ENCODE peak calls at places on chromosomes 5 and 9, in four cellular contexts. One of them, this sample, is unnamed.

GRCh38 chr5:147226512-147226911 is 8.3 kb upstream of the STK32A start:
- DNase-seq in hippocampal formation: no peak
- DNase-seq in stimulated activated CD4-positive, alpha-beta T cell treated with anti-CD3 and anti-CD28 coated beads, TNF-alpha, amount 100 ng/mL, for 1 hour: no peak
- DNase-seq in NCI-H345: no peak
- DNase-seq in this sample: no peak

GRCh38 chr9:655875-656274 is 185.6 kb upstream of the DMRT1 start:
- DNase-seq in NCI-H345: no peak
- DNase-seq in stimulated activated CD4-positive, alpha-beta T cell treated with anti-CD3 and anti-CD28 coated beads, TNF-alpha, amount 100 ng/mL, for 1 hour: no peak
- DNase-seq in hippocampal formation: no peak
- DNase-seq in this sample: no peak

GRCh38 chr5:60712950-60713349 is 13.0 kb upstream of the DEPDC1B start:
- DNase-seq in stimulated activated CD4-positive, alpha-beta T cell treated with anti-CD3 and anti-CD28 coated beads, TNF-alpha, amount 100 ng/mL, for 1 hour: no peak
- DNase-seq in hippocampal formation: no peak
- DNase-seq in NCI-H345: no peak
- DNase-seq in this sample: no peak

GRCh38 chr9:112699230-112699629 is 18.7 kb downstream of the INIP start:
- DNase-seq in NCI-H345: no peak
- DNase-seq in hippocampal formation: no peak
- DNase-seq in stimulated activated CD4-positive, alpha-beta T cell treated with anti-CD3 and anti-CD28 coated beads, TNF-alpha, amount 100 ng/mL, for 1 hour: no peak
- DNase-seq in this sample: no peak

GRCh38 chr5:76290321-76290757 is 112.7 kb upstream of the IQGAP2 start:
- DNase-seq in hippocampal formation: no peak
- DNase-seq in stimulated activated CD4-positive, alpha-beta T cell treated with anti-CD3 and anti-CD28 coated beads, TNF-alpha, amount 100 ng/mL, for 1 hour: no peak
- DNase-seq in NCI-H345: no peak
- DNase-seq in this sample: no peak

GRCh38 chr5:165457854-165458481 is 1952.5 kb downstream of the MAT2B start:
- DNase-seq in stimulated activated CD4-positive, alpha-beta T cell treated with anti-CD3 and anti-CD28 coated beads, TNF-alpha, amount 100 ng/mL, for 1 hour: no peak
- DNase-seq in NCI-H345: no peak
- DNase-seq in hippocampal formation: no peak
- DNase-seq in this sample: no peak

GRCh38 chr9:129273136-129273895 is 95.3 kb upstream of the IER5L start:
- DNase-seq in stimulated activated CD4-positive, alpha-beta T cell treated with anti-CD3 and anti-CD28 coated beads, TNF-alpha, amount 100 ng/mL, for 1 hour: no peak
- DNase-seq in NCI-H345: no peak
- DNase-seq in hippocampal formation: no peak
- DNase-seq in this sample: no peak

GRCh38 chr5:143176048-143176447 is 227.4 kb downstream of the NR3C1 start:
- DNase-seq in hippocampal formation: no peak
- DNase-seq in NCI-H345: no peak
- DNase-seq in stimulated activated CD4-positive, alpha-beta T cell treated with anti-CD3 and anti-CD28 coated beads, TNF-alpha, amount 100 ng/mL, for 1 hour: no peak
- DNase-seq in this sample: no peak

GRCh38 chr5:86909896-86910295 is 292.2 kb downstream of the COX7C start:
- DNase-seq in hippocampal formation: no peak
- DNase-seq in stimulated activated CD4-positive, alpha-beta T cell treated with anti-CD3 and anti-CD28 coated beads, TNF-alpha, amount 100 ng/mL, for 1 hour: no peak
- DNase-seq in NCI-H345: no peak
- DNase-seq in this sample: no peak

GRCh38 chr5:109825450-109825849 is 135.7 kb downstream of the MAN2A1 start:
- DNase-seq in stimulated activated CD4-positive, alpha-beta T cell treated with anti-CD3 and anti-CD28 coated beads, TNF-alpha, amount 100 ng/mL, for 1 hour: no peak
- DNase-seq in NCI-H345: no peak
- DNase-seq in hippocampal formation: no peak
- DNase-seq in this sample: no peak